ENCODE peak calls at places on chromosomes 1 and 21, in four cellular contexts. N is iris pigment epithelial cell; L is activated CD4-positive, alpha-beta T cell treated with anti-CD3 and anti-CD28 coated beads, Interleukin-2, amount 10 ng/mL, durations not matched to agents 7 days and 5 days; B is ACHN. U is an unnamed sample.

GRCh38 chr1:119008483-119009299 is 20.5 kb upstream of the TBX15 start:
- DNase-seq in N (peak; percentile 58), B (peak; percentile 59), L (peak; percentile 37), U (no peak)

GRCh38 chr1:43799656-43800629 is 92.6 kb downstream of the ST3GAL3 start:
- DNase-seq in B (no peak), L (no peak), N (peak; percentile 79), U (no peak)

GRCh38 chr21:15291621-15292266 is 226.9 kb upstream of the NRIP1 start:
- DNase-seq in L (no peak), B (no peak), N (no peak), U (no peak)

GRCh38 chr1:114340906-114341698 is 169.9 kb downstream of the TRIM33 start:
- DNase-seq in B (no peak), L (peak; percentile 74), N (no peak), U (peak; percentile 86)

GRCh38 chr1:2941907-2942306 is 79.4 kb upstream of the ACTRT2 start:
- DNase-seq in N (no peak), L (no peak), B (no peak), U (no peak)

GRCh38 chr1:90133133-90133532 is 138.2 kb downstream of the ZNF326 start:
- DNase-seq in L (no peak), B (peak; percentile 22), N (peak; percentile 21), U (peak; percentile 5)

GRCh38 chr1:149917590-149918144 is at the start of gene SV2A:
- DNase-seq in L (peak; percentile 43), N (peak; percentile 49), B (peak; percentile 71), U (no peak)

GRCh38 chr1:245338485-245338877 is 183.7 kb downstream of the KIF26B start:
- DNase-seq in L (no peak), N (no peak), B (no peak), U (no peak)

GRCh38 chr1:31672988-31673387 is 28.3 kb upstream of the PEF1 start:
- DNase-seq in L (no peak), N (no peak), B (no peak), U (no peak)

GRCh38 chr1:245588250-245588649 is 433.5 kb downstream of the KIF26B start:
- DNase-seq in B (no peak), L (no peak), N (no peak), U (no peak)

GRCh38 chr1:211788626-211789025 is 41.9 kb downstream of the LPGAT1 start:
- DNase-seq in L (no peak), N (peak; percentile 60), B (no peak), U (no peak)

GRCh38 chr1:12314328-12314903 is 84.6 kb downstream of the VPS13D start:
- DNase-seq in N (peak; percentile 46), B (peak; percentile 30), L (no peak), U (peak; percentile 40)

GRCh38 chr1:159009704-159010361 is at the start of gene IFI16:
- DNase-seq in B (peak; percentile 93), L (peak; percentile 84), N (peak; percentile 98), U (peak; percentile 42)

GRCh38 chr1:153507926-153508583 is 27.7 kb downstream of the S100A6 start:
- DNase-seq in N (no peak), B (no peak), L (no peak), U (no peak)

GRCh38 chr1:25692560-25692959 is 76.0 kb downstream of the MAN1C1 start:
- DNase-seq in N (no peak), B (no peak), L (peak; percentile 21), U (no peak)

GRCh38 chr1:93751391-93752250 is 70.0 kb upstream of the BCAR3 start:
- DNase-seq in L (no peak), B (no peak), N (no peak), U (no peak)

GRCh38 chr1:224211262-224211962 is 28.4 kb downstream of the DEGS1 start:
- DNase-seq in B (peak; percentile 21), N (peak; percentile 80), L (no peak), U (peak; percentile 24)

GRCh38 chr1:210371916-210372315 is 43.2 kb downstream of the HHAT start:
- DNase-seq in L (no peak), N (no peak), B (no peak), U (no peak)

GRCh38 chr1:157163273-157164127 is 25.3 kb upstream of the ETV3 start:
- DNase-seq in L (peak; percentile 75), N (peak; percentile 40), B (peak; percentile 72), U (peak; percentile 53)

GRCh38 chr1:202016717-202017384 is 6.5 kb downstream of the ELF3 start:
- DNase-seq in B (no peak), N (no peak), L (no peak), U (no peak)

GRCh38 chr1:116738673-116739370 is 15.4 kb upstream of the CD2 start:
- DNase-seq in N (no peak), L (peak; percentile 68), B (no peak), U (peak; percentile 55)

GRCh38 chr1:210377934-210378333 is 49.2 kb downstream of the HHAT start:
- DNase-seq in N (peak; percentile 57), B (no peak), L (no peak), U (no peak)

GRCh38 chr1:6259491-6260362 is 1.2 kb downstream of the GPR153 start:
- DNase-seq in B (peak; percentile 79), N (peak; percentile 86), L (peak; percentile 85), U (peak; percentile 87)

GRCh38 chr21:44742418-44743153 is 31.2 kb upstream of the TSPEAR start:
- DNase-seq in B (peak; percentile 29), L (no peak), N (peak; percentile 14), U (peak; percentile 24)

GRCh38 chr1:193754732-193755427 is 568.5 kb upstream of the B3GALT2 start:
- DNase-seq in N (peak; percentile 24), B (no peak), L (no peak), U (no peak)

GRCh38 chr1:75838099-75838498 is 41.4 kb downstream of the MSH4 start:
- DNase-seq in N (no peak), L (no peak), B (no peak), U (no peak)

GRCh38 chr21:31781737-31782136 is 49.8 kb upstream of the SCAF4 start:
- DNase-seq in N (peak; percentile 47), B (peak; percentile 15), L (no peak), U (no peak)

GRCh38 chr1:23244362-23244761 is 27.1 kb upstream of the HTR1D start:
- DNase-seq in L (no peak), B (no peak), N (no peak), U (no peak)

GRCh38 chr1:24756395-24756794 is 11.1 kb downstream of the CLIC4 start:
- DNase-seq in B (no peak), N (no peak), L (no peak), U (no peak)

GRCh38 chr1:25467193-25467592 is 36.5 kb downstream of the MACO1 start:
- DNase-seq in B (no peak), L (peak; percentile 47), N (no peak), U (no peak)

GRCh38 chr1:58735591-58735990 is 35.7 kb upstream of the MYSM1 start:
- DNase-seq in L (no peak), B (no peak), N (no peak), U (no peak)

GRCh38 chr1:24540906-24541710 is 14.8 kb upstream of the NCMAP start:
- DNase-seq in N (peak; percentile 84), B (peak; percentile 72), L (peak; percentile 44), U (peak; percentile 25)

U was measured in CD4-positive, CD25-positive, alpha-beta regulatory T cell.